ENCODE peak calls at places on chromosomes 4 and X, in nine cellular contexts. One of them, this sample, is unnamed.

GRCh38 chr4:118981171-118981838 is 92.7 kb downstream of the SYNPO2 start:
- DNase-seq in activated CD4-positive, alpha-beta T cell treated with anti-CD3 and anti-CD28 coated beads for 24 hours: no peak
- DNase-seq in iPS-NIHi11: peak
- DNase-seq in fibroblast of the aortic adventitia: no peak
- DNase-seq in NCI-H774: no peak
- DNase-seq in right atrium auricular region: no peak
- DNase-seq in endothelial cell: no peak
- DNase-seq in A549: no peak
- DNase-seq in activated T-helper 1 cell treated with anti-CD3 and anti-CD28 coated beads, Interleukin-2, amount 50 U/mL, for 16 hours: no peak
- DNase-seq in this sample: no peak

GRCh38 chrX:104972737-104973136 is 247.8 kb downstream of the TEX13A start:
- DNase-seq in A549: no peak
- DNase-seq in iPS-NIHi11: no peak
- DNase-seq in activated CD4-positive, alpha-beta T cell treated with anti-CD3 and anti-CD28 coated beads for 24 hours: no peak
- DNase-seq in right atrium auricular region: no peak
- DNase-seq in endothelial cell: no peak
- DNase-seq in NCI-H774: no peak
- DNase-seq in fibroblast of the aortic adventitia: no peak
- DNase-seq in activated T-helper 1 cell treated with anti-CD3 and anti-CD28 coated beads, Interleukin-2, amount 50 U/mL, for 16 hours: no peak
- DNase-seq in this sample: no peak

GRCh38 chr4:84920591-84920990 is 45.9 kb downstream of the WDFY3 start:
- DNase-seq in iPS-NIHi11: no peak
- DNase-seq in A549: no peak
- DNase-seq in fibroblast of the aortic adventitia: peak
- DNase-seq in activated T-helper 1 cell treated with anti-CD3 and anti-CD28 coated beads, Interleukin-2, amount 50 U/mL, for 16 hours: no peak
- DNase-seq in NCI-H774: no peak
- DNase-seq in endothelial cell: no peak
- DNase-seq in activated CD4-positive, alpha-beta T cell treated with anti-CD3 and anti-CD28 coated beads for 24 hours: no peak
- DNase-seq in right atrium auricular region: no peak
- DNase-seq in this sample: no peak

GRCh38 chrX:99348256-99348655 is 1061.8 kb downstream of the PCDH19 start:
- DNase-seq in fibroblast of the aortic adventitia: no peak
- DNase-seq in NCI-H774: no peak
- DNase-seq in right atrium auricular region: no peak
- DNase-seq in activated T-helper 1 cell treated with anti-CD3 and anti-CD28 coated beads, Interleukin-2, amount 50 U/mL, for 16 hours: no peak
- DNase-seq in iPS-NIHi11: no peak
- DNase-seq in activated CD4-positive, alpha-beta T cell treated with anti-CD3 and anti-CD28 coated beads for 24 hours: no peak
- DNase-seq in A549: no peak
- DNase-seq in endothelial cell: no peak
- DNase-seq in this sample: no peak

GRCh38 chr4:118974758-118975157 is 86.1 kb downstream of the SYNPO2 start:
- DNase-seq in NCI-H774: no peak
- DNase-seq in activated CD4-positive, alpha-beta T cell treated with anti-CD3 and anti-CD28 coated beads for 24 hours: no peak
- DNase-seq in endothelial cell: no peak
- DNase-seq in iPS-NIHi11: no peak
- DNase-seq in A549: no peak
- DNase-seq in right atrium auricular region: no peak
- DNase-seq in activated T-helper 1 cell treated with anti-CD3 and anti-CD28 coated beads, Interleukin-2, amount 50 U/mL, for 16 hours: no peak
- DNase-seq in fibroblast of the aortic adventitia: peak
- DNase-seq in this sample: no peak

GRCh38 chr4:16544251-16544721 is 318.0 kb upstream of the TAPT1 start:
- DNase-seq in iPS-NIHi11: no peak
- DNase-seq in right atrium auricular region: peak
- DNase-seq in endothelial cell: no peak
- DNase-seq in A549: no peak
- DNase-seq in activated CD4-positive, alpha-beta T cell treated with anti-CD3 and anti-CD28 coated beads for 24 hours: no peak
- DNase-seq in NCI-H774: no peak
- DNase-seq in fibroblast of the aortic adventitia: peak
- DNase-seq in activated T-helper 1 cell treated with anti-CD3 and anti-CD28 coated beads, Interleukin-2, amount 50 U/mL, for 16 hours: no peak
- DNase-seq in this sample: no peak

GRCh38 chrX:24231169-24231568 is 81.6 kb downstream of the ZFX start:
- DNase-seq in activated T-helper 1 cell treated with anti-CD3 and anti-CD28 coated beads, Interleukin-2, amount 50 U/mL, for 16 hours: no peak
- DNase-seq in right atrium auricular region: no peak
- DNase-seq in A549: peak
- DNase-seq in endothelial cell: no peak
- DNase-seq in fibroblast of the aortic adventitia: peak
- DNase-seq in activated CD4-positive, alpha-beta T cell treated with anti-CD3 and anti-CD28 coated beads for 24 hours: no peak
- DNase-seq in NCI-H774: no peak
- DNase-seq in iPS-NIHi11: no peak
- DNase-seq in this sample: no peak

GRCh38 chrX:153878969-153879653 is 6.9 kb downstream of the L1CAM start:
- DNase-seq in right atrium auricular region: no peak
- DNase-seq in activated CD4-positive, alpha-beta T cell treated with anti-CD3 and anti-CD28 coated beads for 24 hours: no peak
- DNase-seq in activated T-helper 1 cell treated with anti-CD3 and anti-CD28 coated beads, Interleukin-2, amount 50 U/mL, for 16 hours: no peak
- DNase-seq in NCI-H774: no peak
- DNase-seq in endothelial cell: no peak
- DNase-seq in fibroblast of the aortic adventitia: no peak
- DNase-seq in iPS-NIHi11: no peak
- DNase-seq in A549: no peak
- DNase-seq in this sample: no peak

GRCh38 chr4:133910165-133910564 is 291.4 kb downstream of the PABPC4L start:
- DNase-seq in activated CD4-positive, alpha-beta T cell treated with anti-CD3 and anti-CD28 coated beads for 24 hours: no peak
- DNase-seq in fibroblast of the aortic adventitia: no peak
- DNase-seq in activated T-helper 1 cell treated with anti-CD3 and anti-CD28 coated beads, Interleukin-2, amount 50 U/mL, for 16 hours: no peak
- DNase-seq in NCI-H774: no peak
- DNase-seq in right atrium auricular region: no peak
- DNase-seq in endothelial cell: no peak
- DNase-seq in iPS-NIHi11: no peak
- DNase-seq in A549: no peak
- DNase-seq in this sample: no peak

GRCh38 chrX:27336466-27337091 is 126.6 kb downstream of the PPP4R3C start:
- DNase-seq in right atrium auricular region: no peak
- DNase-seq in activated T-helper 1 cell treated with anti-CD3 and anti-CD28 coated beads, Interleukin-2, amount 50 U/mL, for 16 hours: peak
- DNase-seq in activated CD4-positive, alpha-beta T cell treated with anti-CD3 and anti-CD28 coated beads for 24 hours: peak
- DNase-seq in NCI-H774: no peak
- DNase-seq in fibroblast of the aortic adventitia: peak
- DNase-seq in A549: peak
- DNase-seq in iPS-NIHi11: peak
- DNase-seq in endothelial cell: peak
- DNase-seq in this sample: no peak

GRCh38 chrX:136146614-136147319 is 566 bp upstream of the FHL1 start:
- DNase-seq in NCI-H774: peak
- DNase-seq in endothelial cell: no peak
- DNase-seq in right atrium auricular region: no peak
- DNase-seq in activated CD4-positive, alpha-beta T cell treated with anti-CD3 and anti-CD28 coated beads for 24 hours: no peak
- DNase-seq in activated T-helper 1 cell treated with anti-CD3 and anti-CD28 coated beads, Interleukin-2, amount 50 U/mL, for 16 hours: no peak
- DNase-seq in fibroblast of the aortic adventitia: no peak
- DNase-seq in A549: no peak
- DNase-seq in iPS-NIHi11: peak
- DNase-seq in this sample: no peak